ENCODE peak calls at places on chromosomes 13 and 19, in four cellular contexts. Y is EL; W is endothelial cell of umbilical vein; S is activated naive CD8-positive, alpha-beta T cell treated with anti-CD3 and anti-CD28 coated beads, Interleukin-2, amount 10 ng/mL, durations not matched to agents 7 days and 5 days. Q is an unnamed sample.
A peak's percentile ranks its signal among the peaks of the same experiment; 100 is the strongest.

GRCh38 chr13:89902223-89902622 is 1445.3 kb upstream of the MIR17HG start:
- DNase-seq in Y (no peak), W (no peak), S (no peak), Q (no peak)

GRCh38 chr19:7263521-7263920 is 30.7 kb downstream of the INSR start:
- DNase-seq in Y (no peak), W (no peak), S (no peak), Q (no peak)

GRCh38 chr19:47110521-47111080 is 3.0 kb downstream of the ZC3H4 start:
- DNase-seq in Y (no peak), W (peak; percentile 30), S (peak; percentile 51), Q (no peak)

GRCh38 chr19:55253842-55254624 is 4.8 kb downstream of the PPP6R1 start:
- DNase-seq in Y (no peak), W (peak; percentile 25), S (peak; percentile 68), Q (no peak)

GRCh38 chr13:51397262-51397933 is 55.4 kb downstream of the INTS6 start:
- DNase-seq in Y (peak; percentile 42), W (no peak), S (no peak), Q (no peak)

GRCh38 chr13:62512194-62513141 is 1096.8 kb upstream of the PCDH20 start:
- DNase-seq in Y (peak; percentile 2), W (peak; percentile 9), S (no peak), Q (peak; percentile 0)

GRCh38 chr13:113916330-113916815 is 52.5 kb upstream of the GAS6 start:
- DNase-seq in Y (no peak), W (no peak), S (no peak), Q (no peak)

GRCh38 chr13:75432045-75432444 is 49.9 kb downstream of the TBC1D4 start:
- DNase-seq in Y (no peak), W (no peak), S (no peak), Q (no peak)

GRCh38 chr19:42846597-42846996 is 32.9 kb downstream of the PSG1 start:
- DNase-seq in Y (peak; percentile 61), W (no peak), S (no peak), Q (no peak)